ENCODE peak calls at places on chromosomes 7 and 10, in five cellular contexts. V is HCT116, A is sigmoid colon, W is transverse colon, N is suprapubic skin. M is an unnamed sample. For H3K4me1, the result is how much of the 10 kb centered on the place peaks cover.

GRCh38 chr10:121595806-121596667 is 2.2 kb downstream of the FGFR2 start:
- DNase-seq in A (peak), N (no peak), V (no peak), W (no peak), M (no peak)

GRCh38 chr7:2710256-2710655 is 22.3 kb downstream of the AMZ1 start:
- DNase-seq in N (no peak), V (no peak), A (no peak), W (peak), M (no peak)

GRCh38 chr10:48589266-48589665 is 15.6 kb downstream of the ARHGAP22 start:
- DNase-seq in V (no peak), N (no peak), A (no peak), W (no peak), M (no peak)

GRCh38 chr10:91042069-91042468 is 121.2 kb upstream of the ANKRD1 start:
- DNase-seq in A (no peak), W (no peak), N (no peak), V (no peak), M (no peak)

GRCh38 chr7:117248810-117249209 is 74.0 kb downstream of the WNT2 start:
- DNase-seq in A (no peak), W (no peak), V (no peak), N (no peak), M (no peak)

GRCh38 chr7:95700917-95701316 is 71.4 kb upstream of the DYNC1I1 start:
- DNase-seq in V (no peak), N (no peak), W (no peak), A (no peak), M (no peak)

GRCh38 chr7:142436601-142437000 is 178.7 kb upstream of the PRSS58 start:
- DNase-seq in V (no peak), W (no peak), N (no peak), A (no peak), M (no peak)

GRCh38 chr7:142571581-142571980 is 177.7 kb upstream of the PRSS1 start:
- DNase-seq in A (no peak), N (no peak), W (no peak), V (no peak), M (no peak)

GRCh38 chr10:68135362-68135761 is 26.1 kb downstream of the MYPN start:
- DNase-seq in N (no peak), V (no peak), A (no peak), W (no peak), M (no peak)

GRCh38 chr7:77734590-77735421 is 38.5 kb downstream of the RSBN1L start:
- DNase-seq in N (no peak), V (no peak), W (peak), A (no peak), M (no peak)
- H3K27ac ChIP-seq in N (no peak), V (no peak), W (peak), A (no peak), M (no peak)

DNA sequence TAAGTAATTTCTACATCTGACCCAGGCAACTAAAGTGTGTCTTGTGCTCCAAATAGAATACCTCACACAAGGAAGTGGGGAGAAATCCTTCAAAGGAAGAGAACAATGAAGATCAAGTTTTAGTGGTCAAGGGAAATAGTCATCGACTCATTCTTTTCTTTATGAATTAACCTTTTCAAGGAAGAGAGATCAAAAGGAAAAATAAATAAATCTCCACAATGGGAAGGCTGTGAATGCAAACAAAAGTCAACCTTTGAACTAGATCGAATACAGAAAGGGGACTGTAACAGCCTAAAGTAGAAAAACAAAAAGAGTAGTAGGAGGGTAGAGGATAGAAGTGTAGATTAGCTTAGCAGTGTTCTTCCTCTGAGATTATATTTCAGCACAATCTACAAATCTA is 274.6 kb upstream of the COBL start:
- DNase-seq in A (no peak), V (no peak), N (no peak), W (no peak), M (no peak)
- H3K4me1 ChIP-seq in A (under half), V (under half), N (under half), W (under half), M (under half)

DNA sequence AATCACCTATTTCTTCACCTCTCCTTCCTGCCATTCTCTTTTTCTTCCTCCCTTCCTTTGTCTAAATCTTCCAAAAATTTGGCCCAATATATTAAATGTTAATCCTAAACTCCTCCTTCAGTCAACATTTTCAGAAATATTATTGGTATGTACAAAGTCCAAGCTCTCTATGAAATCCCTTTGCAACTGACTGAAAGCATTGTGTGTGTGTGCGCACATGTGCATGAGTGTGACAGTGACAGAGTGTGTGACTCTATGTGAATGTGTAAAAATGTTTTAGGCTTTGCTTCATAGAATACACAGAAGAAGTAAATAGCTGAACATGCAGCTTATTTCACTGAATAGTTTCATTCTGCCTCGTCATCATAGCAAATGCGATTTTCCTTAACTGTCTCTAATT is 7.0 kb downstream of the GPAM start:
- DNase-seq in N (no peak), V (no peak), W (no peak), A (no peak), M (no peak)
- TF ChIP-seq POLR2AphosphoS5 in N (no peak), V (no peak), W (no peak), A (no peak), M (no peak)

DNA sequence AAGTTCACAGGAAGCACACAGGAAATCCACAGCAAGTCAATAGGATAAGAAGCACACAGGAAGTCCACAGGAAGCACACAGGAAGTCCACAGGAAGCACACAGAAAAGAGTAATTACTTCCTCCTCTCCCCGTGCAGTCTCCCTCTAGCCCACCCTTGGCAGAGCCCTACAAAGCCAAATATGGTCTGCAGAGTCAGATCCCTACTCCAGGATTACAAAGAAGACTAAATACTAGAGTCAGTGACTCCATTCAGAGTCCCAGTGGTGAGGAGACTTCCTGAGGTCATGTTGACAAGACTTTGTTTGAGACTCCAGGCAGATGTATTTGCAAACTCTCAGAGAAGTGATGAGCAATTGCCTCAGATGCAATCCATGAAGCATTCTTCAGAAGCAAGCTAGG is 398.6 kb upstream of the AUTS2 start:
- DNase-seq in V (no peak), N (no peak), A (no peak), W (no peak), M (no peak)
- H3K27ac ChIP-seq in V (no peak), N (no peak), A (no peak), W (no peak), M (no peak)

GRCh38 chr10:119653209-119653608 is 2.0 kb downstream of the BAG3 start:
- DNase-seq in N (no peak), W (no peak), A (no peak), V (no peak), M (no peak)
- H3K4me1 ChIP-seq in N (half or more), W (under half), A (half or more), V (half or more), M (half or more)

GRCh38 chr10:119370972-119371703 is 163.8 kb downstream of the GRK5 start:
- DNase-seq in N (peak), V (no peak), A (peak), W (no peak), M (no peak)

GRCh38 chr10:119371704-119372663 is 164.6 kb downstream of the GRK5 start:
- DNase-seq in N (no peak), A (no peak), W (no peak), V (no peak), M (no peak)

GRCh38 chr10:119368581-119368980 is 161.2 kb downstream of the GRK5 start:
- DNase-seq in W (no peak), A (no peak), N (no peak), V (no peak), M (no peak)

GRCh38 chr10:119368991-119369869 is 161.9 kb downstream of the GRK5 start:
- DNase-seq in N (no peak), W (peak), V (no peak), A (no peak), M (no peak)

DNA sequence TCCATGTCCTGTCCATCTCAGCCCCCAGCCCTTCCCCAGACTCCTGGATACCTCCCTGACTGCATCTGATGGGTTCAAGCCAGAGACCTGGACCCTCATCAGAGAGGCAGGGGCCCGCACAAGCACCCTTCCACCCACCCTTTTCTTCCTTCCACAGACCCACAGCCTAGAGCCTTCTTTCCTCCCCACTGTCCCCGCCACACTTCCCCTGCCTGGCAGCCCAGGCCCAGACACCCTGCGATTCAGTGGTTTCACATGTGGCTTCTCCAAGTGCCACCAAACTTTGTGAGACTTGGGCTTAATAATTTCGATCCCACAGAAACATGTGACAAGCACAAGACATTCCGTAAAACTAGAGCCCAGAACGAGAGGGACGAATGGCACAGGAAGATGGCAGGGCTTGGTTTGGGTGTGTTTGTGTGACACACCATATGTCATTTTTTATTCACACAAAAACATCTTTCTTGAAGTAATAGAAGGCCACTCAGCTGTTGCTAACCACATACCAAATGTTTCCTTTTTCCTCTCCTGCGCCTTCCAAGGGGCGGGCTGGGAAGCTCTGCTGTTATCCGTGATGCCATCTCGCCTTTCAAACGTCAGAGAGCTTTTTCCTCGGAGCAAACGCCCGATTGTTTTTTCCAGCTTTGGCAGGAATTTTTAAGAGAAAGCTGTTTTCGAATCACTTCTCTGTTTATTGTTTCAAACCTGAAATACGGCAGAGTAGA is 162.8 kb downstream of the GRK5 start:
- DNase-seq in A (no peak), W (no peak), V (no peak), N (no peak), M (no peak)
- TF ChIP-seq POLR2AphosphoS5 in A (no peak), W (no peak), V (no peak), N (peak), M (no peak)

DNA sequence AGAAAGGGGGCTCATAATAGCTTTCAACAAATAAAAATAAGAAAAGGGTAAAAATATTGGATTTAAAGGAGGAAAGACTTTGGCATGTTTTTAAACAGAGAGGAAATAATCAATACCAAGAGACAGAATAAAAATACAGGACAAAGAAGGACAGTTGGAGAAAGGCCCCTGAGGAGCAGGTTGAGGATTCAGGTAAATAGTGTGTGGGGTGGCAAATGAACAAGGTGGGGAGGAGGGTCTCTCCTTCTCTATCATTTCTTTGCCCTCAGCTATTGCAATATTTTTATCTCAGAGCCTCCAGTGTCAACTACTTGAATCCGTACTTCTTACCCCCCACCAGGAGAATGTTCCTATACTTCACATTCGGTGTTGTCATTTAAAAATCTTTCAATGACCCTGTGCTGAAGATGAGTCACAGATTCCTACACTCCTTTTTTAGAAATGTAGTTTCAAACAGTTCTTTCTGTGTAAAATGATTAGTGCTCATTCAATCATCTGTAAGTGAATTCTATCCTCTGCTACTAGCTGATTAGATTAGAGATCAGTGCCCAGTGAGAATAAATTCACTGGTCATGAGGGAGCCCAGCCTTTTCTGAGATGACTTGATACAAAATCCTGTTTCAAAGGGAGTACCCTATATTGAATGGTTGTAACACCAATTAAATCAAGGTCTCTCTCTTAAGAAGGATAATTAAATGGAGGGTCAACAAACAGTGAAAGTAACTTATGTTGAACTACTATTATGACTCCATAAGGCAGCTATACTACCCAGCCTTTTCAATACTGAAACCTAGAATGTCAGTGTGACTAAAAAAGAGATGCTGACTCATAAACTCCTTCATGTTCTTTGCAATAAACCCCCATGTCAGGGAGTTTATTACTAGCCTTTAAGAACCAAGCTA is 50.4 kb upstream of the WNT16 start:
- DNase-seq in W (no peak), A (no peak), V (no peak), N (no peak), M (no peak)
- H3K27ac ChIP-seq in W (no peak), A (no peak), V (peak), N (no peak), M (no peak)

GRCh38 chr7:138943061-138943460 is 38.1 kb downstream of the KIAA1549 start:
- DNase-seq in W (no peak), A (no peak), V (no peak), N (no peak), M (no peak)

GRCh38 chr7:138945806-138946205 is 35.4 kb downstream of the KIAA1549 start:
- DNase-seq in V (no peak), A (no peak), W (no peak), N (no peak), M (no peak)

GRCh38 chr7:138937484-138937883 is 43.7 kb downstream of the KIAA1549 start:
- DNase-seq in W (no peak), V (no peak), A (no peak), N (no peak), M (no peak)

GRCh38 chr7:138945169-138945568 is 36.0 kb downstream of the KIAA1549 start:
- DNase-seq in W (no peak), N (no peak), A (no peak), V (no peak), M (no peak)

DNA sequence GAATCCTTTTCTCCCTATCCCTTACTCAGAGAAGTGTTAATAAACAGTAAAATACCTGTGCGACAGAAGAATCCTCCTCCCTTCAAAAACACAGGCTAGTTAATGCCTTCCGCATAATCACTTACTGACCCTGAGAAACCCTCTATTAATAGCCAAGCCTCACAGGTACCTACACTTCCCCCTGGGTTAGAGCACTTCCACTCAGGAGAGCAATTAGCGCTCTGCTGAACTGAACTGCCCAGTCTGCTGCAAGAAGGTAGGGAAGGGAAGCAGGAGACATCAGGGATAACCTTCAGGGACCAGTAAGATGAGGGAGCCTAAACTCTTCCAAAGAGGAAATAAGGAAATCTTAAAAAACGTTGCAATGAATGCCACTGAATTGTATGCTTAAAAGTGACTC is 39.6 kb downstream of the KIAA1549 start:
- DNase-seq in A (no peak), W (no peak), N (no peak), V (no peak), M (no peak)
- H3K4me1 ChIP-seq in A (under half), W (under half), N (under half), V (under half), M (under half)

GRCh38 chr7:26011039-26011696 is 140.8 kb upstream of the NFE2L3 start:
- DNase-seq in N (no peak), A (no peak), W (peak), V (no peak), M (no peak)
- TF ChIP-seq POLR2AphosphoS5 in N (no peak), A (no peak), W (no peak), V (no peak), M (no peak)